ENCODE peak calls at places on chromosomes 1 and 21, in seven cellular contexts. I, N, C, F, M, Y and R are unnamed samples.

GRCh38 chr1:80250573-80251168 is 1244.1 kb upstream of the ADGRL4 start:
- DNase-seq in I (no peak), N (no peak), C (no peak), F (no peak), M (no peak), Y (no peak), R (no peak)

GRCh38 chr1:205109269-205109668 is 12.5 kb downstream of the RBBP5 start:
- DNase-seq in I (no peak), N (no peak), C (no peak), F (no peak), M (no peak), Y (no peak), R (no peak)

GRCh38 chr1:33143698-33144097 is 38.1 kb downstream of the TRIM62 start:
- DNase-seq in I (no peak), N (no peak), C (no peak), F (no peak), M (peak; percentile 58), Y (no peak), R (peak; percentile 30)

GRCh38 chr1:68270993-68271392 is 38.7 kb upstream of the WLS start:
- DNase-seq in I (no peak), N (no peak), C (no peak), F (no peak), M (no peak), Y (no peak), R (no peak)

GRCh38 chr1:34695580-34695979 is 59.3 kb upstream of the GJB5 start:
- DNase-seq in I (no peak), N (peak; percentile 89), C (no peak), F (no peak), M (no peak), Y (no peak), R (no peak)

GRCh38 chr1:153561401-153561985 is 4.2 kb downstream of the S100A2 start:
- DNase-seq in I (no peak), N (no peak), C (no peak), F (no peak), M (no peak), Y (no peak), R (no peak)

GRCh38 chr21:45390121-45390751 is 14.7 kb upstream of the COL18A1 start:
- DNase-seq in I (no peak), N (no peak), C (no peak), F (no peak), M (no peak), Y (peak; percentile 6), R (no peak)

GRCh38 chr21:15210235-15210678 is 145.5 kb upstream of the NRIP1 start:
- DNase-seq in I (no peak), N (no peak), C (no peak), F (no peak), M (no peak), Y (peak; percentile 67), R (no peak)

GRCh38 chr21:29299906-29300546 is 1.3 kb downstream of the BACH1 start:
- DNase-seq in I (peak; percentile 77), N (peak; percentile 86), C (peak; percentile 63), F (peak; percentile 17), M (peak; percentile 87), Y (peak; percentile 30), R (peak; percentile 79)

GRCh38 chr1:165467706-165468105 is 22.8 kb upstream of the RXRG start:
- DNase-seq in I (no peak), N (no peak), C (no peak), F (no peak), M (no peak), Y (no peak), R (no peak)

GRCh38 chr1:240093120-240093961 is 1.7 kb downstream of the FMN2 start:
- DNase-seq in I (no peak), N (peak; percentile 29), C (no peak), F (no peak), M (no peak), Y (no peak), R (no peak)

GRCh38 chr1:50424940-50425375 is 1.7 kb upstream of the DMRTA2 start:
- DNase-seq in I (no peak), N (no peak), C (no peak), F (no peak), M (no peak), Y (no peak), R (no peak)

GRCh38 chr1:10980094-10980577 is 32.3 kb upstream of the TARDBP start:
- DNase-seq in I (no peak), N (peak; percentile 83), C (no peak), F (no peak), M (no peak), Y (peak; percentile 79), R (peak; percentile 62)

GRCh38 chr1:99648107-99648506 is 2.2 kb downstream of the PALMD start:
- DNase-seq in I (no peak), N (no peak), C (no peak), F (no peak), M (no peak), Y (peak; percentile 63), R (no peak)

GRCh38 chr1:161913482-161914140 is 110.1 kb downstream of the OLFML2B start:
- DNase-seq in I (no peak), N (no peak), C (no peak), F (no peak), M (no peak), Y (no peak), R (no peak)

GRCh38 chr21:41852929-41853320 is 26.2 kb downstream of the PRDM15 start:
- DNase-seq in I (no peak), N (no peak), C (no peak), F (no peak), M (no peak), Y (no peak), R (no peak)

GRCh38 chr1:175152006-175152652 is 40.4 kb downstream of the KIAA0040 start:
- DNase-seq in I (peak; percentile 66), N (peak; percentile 75), C (peak; percentile 73), F (peak; percentile 70), M (no peak), Y (peak; percentile 37), R (no peak)

GRCh38 chr1:33823830-33824229 is 40.0 kb upstream of the HMGB4 start:
- DNase-seq in I (no peak), N (no peak), C (no peak), F (no peak), M (no peak), Y (no peak), R (no peak)

GRCh38 chr1:231702321-231702720 is 75.7 kb downstream of the DISC1 start:
- DNase-seq in I (no peak), N (no peak), C (no peak), F (no peak), M (no peak), Y (no peak), R (no peak)

GRCh38 chr1:230833511-230833910 is 34.8 kb downstream of the C1orf198 start:
- DNase-seq in I (no peak), N (no peak), C (no peak), F (no peak), M (no peak), Y (no peak), R (no peak)

GRCh38 chr21:41926068-41926806 is 27.6 kb downstream of the C2CD2 start:
- DNase-seq in I (peak; percentile 44), N (no peak), C (peak; percentile 43), F (no peak), M (no peak), Y (no peak), R (no peak)

GRCh38 chr21:46171996-46172862 is 12.0 kb downstream of the SPATC1L start:
- DNase-seq in I (no peak), N (no peak), C (peak; percentile 1), F (no peak), M (no peak), Y (no peak), R (no peak)

GRCh38 chr1:197437891-197438853 is 170.1 kb downstream of the CRB1 start:
- DNase-seq in I (no peak), N (no peak), C (no peak), F (no peak), M (no peak), Y (no peak), R (no peak)

GRCh38 chr1:180187626-180188025 is 33.0 kb downstream of the QSOX1 start:
- DNase-seq in I (no peak), N (no peak), C (no peak), F (no peak), M (no peak), Y (no peak), R (no peak)

GRCh38 chr1:173682174-173682573 is 12.5 kb upstream of the ANKRD45 start:
- DNase-seq in I (no peak), N (no peak), C (no peak), F (no peak), M (no peak), Y (no peak), R (no peak)

GRCh38 chr1:155309423-155310021 is 856 bp downstream of the FDPS start:
- DNase-seq in I (peak; percentile 18), N (peak; percentile 33), C (peak; percentile 32), F (no peak), M (no peak), Y (no peak), R (no peak)

GRCh38 chr1:2534775-2535387 is 4.8 kb upstream of the HES5 start:
- DNase-seq in I (no peak), N (peak; percentile 98), C (no peak), F (no peak), M (peak; percentile 36), Y (no peak), R (no peak)

GRCh38 chr1:58702766-58703165 is 2.9 kb upstream of the MYSM1 start:
- DNase-seq in I (no peak), N (no peak), C (no peak), F (no peak), M (no peak), Y (no peak), R (no peak)

GRCh38 chr1:177014325-177014724 is 150.2 kb downstream of the ASTN1 start:
- DNase-seq in I (no peak), N (no peak), C (no peak), F (no peak), M (no peak), Y (no peak), R (no peak)

GRCh38 chr1:189500777-189501176 is 976.9 kb downstream of the BRINP3 start:
- DNase-seq in I (no peak), N (no peak), C (no peak), F (no peak), M (peak; percentile 18), Y (no peak), R (no peak)

GRCh38 chr21:44288251-44289110 is 2.8 kb downstream of the AIRE start:
- DNase-seq in I (no peak), N (no peak), C (no peak), F (no peak), M (no peak), Y (no peak), R (no peak)

GRCh38 chr1:100866041-100866900 is 28.4 kb downstream of the EXTL2 start:
- DNase-seq in I (peak; percentile 29), N (peak; percentile 27), C (no peak), F (no peak), M (no peak), Y (no peak), R (no peak)

GRCh38 chr1:10424034-10424433 is 6.2 kb upstream of the CENPS start:
- DNase-seq in I (no peak), N (no peak), C (no peak), F (no peak), M (no peak), Y (peak; percentile 58), R (peak; percentile 58)

GRCh38 chr1:203522237-203522636 is 28.3 kb downstream of the OPTC start:
- DNase-seq in I (no peak), N (no peak), C (no peak), F (no peak), M (no peak), Y (no peak), R (no peak)

GRCh38 chr1:64956241-64956640 is 10.1 kb downstream of the JAK1 start:
- DNase-seq in I (no peak), N (no peak), C (no peak), F (no peak), M (no peak), Y (no peak), R (no peak)

GRCh38 chr1:55233149-55233777 is 18.1 kb upstream of the USP24 start:
- DNase-seq in I (no peak), N (no peak), C (no peak), F (no peak), M (no peak), Y (no peak), R (peak; percentile 34)